ENCODE peak calls at places on chromosomes 7 and 10, in five cellular contexts. H is WTC11, N is iPS-NIHi11, J is lung, U is H54. I is an unnamed sample.
A peak's percentile ranks its signal among the peaks of the same experiment; 100 is the strongest.

GRCh38 chr10:102626026-102626686 is 18.1 kb upstream of the TRIM8 start:
- DNase-seq in H (no peak), N (no peak), J (no peak), U (no peak), I (no peak)

GRCh38 chr10:79346388-79347225 is 662 bp upstream of the PPIF start:
- DNase-seq in H (peak; percentile 34), N (peak; percentile 63), J (no peak), U (no peak), I (peak; percentile 67)

GRCh38 chr7:42479452-42480303 is 242.7 kb upstream of the GLI3 start:
- DNase-seq in H (no peak), N (no peak), J (no peak), U (no peak), I (no peak)

GRCh38 chr10:21687197-21687993 is 153.4 kb downstream of the MLLT10 start:
- DNase-seq in H (no peak), N (no peak), J (no peak), U (no peak), I (no peak)

GRCh38 chr7:137999496-138000080 is 2.3 kb downstream of the CREB3L2 start:
- DNase-seq in H (no peak), N (no peak), J (no peak), U (no peak), I (no peak)

GRCh38 chr10:15589109-15589508 is 130.6 kb downstream of the ITGA8 start:
- DNase-seq in H (no peak), N (no peak), J (no peak), U (no peak), I (no peak)

GRCh38 chr10:42983595-42983990 is 93.3 kb upstream of the RET start:
- DNase-seq in H (no peak), N (no peak), J (no peak), U (no peak), I (peak; percentile 67)

GRCh38 chr10:3852147-3852904 is 67.3 kb upstream of the KLF6 start:
- DNase-seq in H (no peak), N (peak; percentile 24), J (peak; percentile 90), U (peak; percentile 40), I (no peak)

GRCh38 chr10:119831656-119832055 is 41.0 kb downstream of the MCMBP start:
- DNase-seq in H (no peak), N (no peak), J (no peak), U (no peak), I (no peak)

GRCh38 chr7:101696-102376 is 90.5 kb upstream of the FAM20C start:
- DNase-seq in H (no peak), N (no peak), J (no peak), U (peak; percentile 65), I (peak; percentile 80)

GRCh38 chr10:122142652-122143237 is 128.4 kb upstream of the BTBD16 start:
- DNase-seq in H (peak; percentile 90), N (peak; percentile 92), J (no peak), U (no peak), I (no peak)

GRCh38 chr7:22348379-22348778 is 8.6 kb downstream of the RAPGEF5 start:
- DNase-seq in H (no peak), N (no peak), J (no peak), U (no peak), I (no peak)

I was measured in osteocyte.